ENCODE peak calls at places on chromosomes 5 and 9, in six cellular contexts. One of them, this sample, is unnamed.

GRCh38 chr9:127163409-127163808 is 41.0 kb upstream of the ANGPTL2 start:
- ATAC-seq in activated CD8-positive, alpha-beta T cell treated with anti-CD3 and anti-CD28 coated beads for 36 hours: peak; percentile 91
- ATAC-seq in naive B cell: no peak
- ATAC-seq in stimulated activated naive CD8-positive, alpha-beta T cell treated with anti-CD3 and anti-CD28 coated beads, Interleukin-15, Interleukin-2, amounts not matched to agents 100 U/mL and 50 U/mL, for 24 hours: peak; percentile 47
- ATAC-seq in activated T-cell treated with anti-CD3 and anti-CD28 coated beads, Interleukin-2, amount 50 U/mL, for 4 hours: no peak
- ATAC-seq in left lung: peak; percentile 59
- ATAC-seq in this sample: no peak

GRCh38 chr9:4894076-4894475 is 91.0 kb upstream of the JAK2 start:
- ATAC-seq in activated T-cell treated with anti-CD3 and anti-CD28 coated beads, Interleukin-2, amount 50 U/mL, for 4 hours: no peak
- ATAC-seq in naive B cell: no peak
- ATAC-seq in activated CD8-positive, alpha-beta T cell treated with anti-CD3 and anti-CD28 coated beads for 36 hours: no peak
- ATAC-seq in left lung: no peak
- ATAC-seq in stimulated activated naive CD8-positive, alpha-beta T cell treated with anti-CD3 and anti-CD28 coated beads, Interleukin-15, Interleukin-2, amounts not matched to agents 100 U/mL and 50 U/mL, for 24 hours: no peak
- ATAC-seq in this sample: no peak

GRCh38 chr5:77953374-77953773 is 177.2 kb upstream of the TBCA start:
- ATAC-seq in naive B cell: no peak
- ATAC-seq in stimulated activated naive CD8-positive, alpha-beta T cell treated with anti-CD3 and anti-CD28 coated beads, Interleukin-15, Interleukin-2, amounts not matched to agents 100 U/mL and 50 U/mL, for 24 hours: no peak
- ATAC-seq in activated CD8-positive, alpha-beta T cell treated with anti-CD3 and anti-CD28 coated beads for 36 hours: no peak
- ATAC-seq in activated T-cell treated with anti-CD3 and anti-CD28 coated beads, Interleukin-2, amount 50 U/mL, for 4 hours: no peak
- ATAC-seq in left lung: no peak
- ATAC-seq in this sample: no peak

GRCh38 chr9:34370335-34370969 is 6.2 kb downstream of the MYORG start:
- ATAC-seq in left lung: no peak
- ATAC-seq in stimulated activated naive CD8-positive, alpha-beta T cell treated with anti-CD3 and anti-CD28 coated beads, Interleukin-15, Interleukin-2, amounts not matched to agents 100 U/mL and 50 U/mL, for 24 hours: no peak
- ATAC-seq in activated CD8-positive, alpha-beta T cell treated with anti-CD3 and anti-CD28 coated beads for 36 hours: peak; percentile 63
- ATAC-seq in activated T-cell treated with anti-CD3 and anti-CD28 coated beads, Interleukin-2, amount 50 U/mL, for 4 hours: no peak
- ATAC-seq in naive B cell: no peak
- ATAC-seq in this sample: no peak

GRCh38 chr9:136665111-136665703 is 2.5 kb downstream of the EGFL7 start:
- ATAC-seq in left lung: peak; percentile 3
- ATAC-seq in activated T-cell treated with anti-CD3 and anti-CD28 coated beads, Interleukin-2, amount 50 U/mL, for 4 hours: peak; percentile 58
- ATAC-seq in naive B cell: peak; percentile 38
- ATAC-seq in activated CD8-positive, alpha-beta T cell treated with anti-CD3 and anti-CD28 coated beads for 36 hours: peak; percentile 54
- ATAC-seq in stimulated activated naive CD8-positive, alpha-beta T cell treated with anti-CD3 and anti-CD28 coated beads, Interleukin-15, Interleukin-2, amounts not matched to agents 100 U/mL and 50 U/mL, for 24 hours: peak; percentile 38
- ATAC-seq in this sample: no peak

GRCh38 chr5:57383093-57383861 is 99.3 kb downstream of the ACTBL2 start:
- ATAC-seq in stimulated activated naive CD8-positive, alpha-beta T cell treated with anti-CD3 and anti-CD28 coated beads, Interleukin-15, Interleukin-2, amounts not matched to agents 100 U/mL and 50 U/mL, for 24 hours: peak; percentile 81
- ATAC-seq in left lung: peak; percentile 41
- ATAC-seq in activated CD8-positive, alpha-beta T cell treated with anti-CD3 and anti-CD28 coated beads for 36 hours: peak; percentile 73
- ATAC-seq in naive B cell: no peak
- ATAC-seq in activated T-cell treated with anti-CD3 and anti-CD28 coated beads, Interleukin-2, amount 50 U/mL, for 4 hours: peak; percentile 96
- ATAC-seq in this sample: no peak

GRCh38 chr5:38622723-38623129 is 66.3 kb upstream of the LIFR start:
- ATAC-seq in naive B cell: no peak
- ATAC-seq in activated CD8-positive, alpha-beta T cell treated with anti-CD3 and anti-CD28 coated beads for 36 hours: no peak
- ATAC-seq in activated T-cell treated with anti-CD3 and anti-CD28 coated beads, Interleukin-2, amount 50 U/mL, for 4 hours: no peak
- ATAC-seq in left lung: no peak
- ATAC-seq in stimulated activated naive CD8-positive, alpha-beta T cell treated with anti-CD3 and anti-CD28 coated beads, Interleukin-15, Interleukin-2, amounts not matched to agents 100 U/mL and 50 U/mL, for 24 hours: no peak
- ATAC-seq in this sample: no peak

GRCh38 chr5:77389746-77390145 is 102.4 kb downstream of the WDR41 start:
- ATAC-seq in activated T-cell treated with anti-CD3 and anti-CD28 coated beads, Interleukin-2, amount 50 U/mL, for 4 hours: no peak
- ATAC-seq in naive B cell: no peak
- ATAC-seq in left lung: peak; percentile 92
- ATAC-seq in activated CD8-positive, alpha-beta T cell treated with anti-CD3 and anti-CD28 coated beads for 36 hours: no peak
- ATAC-seq in stimulated activated naive CD8-positive, alpha-beta T cell treated with anti-CD3 and anti-CD28 coated beads, Interleukin-15, Interleukin-2, amounts not matched to agents 100 U/mL and 50 U/mL, for 24 hours: no peak
- ATAC-seq in this sample: no peak

GRCh38 chr9:101026824-101027223 is 1.7 kb upstream of the PLPPR1 start:
- ATAC-seq in activated T-cell treated with anti-CD3 and anti-CD28 coated beads, Interleukin-2, amount 50 U/mL, for 4 hours: no peak
- ATAC-seq in left lung: no peak
- ATAC-seq in stimulated activated naive CD8-positive, alpha-beta T cell treated with anti-CD3 and anti-CD28 coated beads, Interleukin-15, Interleukin-2, amounts not matched to agents 100 U/mL and 50 U/mL, for 24 hours: no peak
- ATAC-seq in activated CD8-positive, alpha-beta T cell treated with anti-CD3 and anti-CD28 coated beads for 36 hours: no peak
- ATAC-seq in naive B cell: no peak
- ATAC-seq in this sample: no peak

GRCh38 chr9:117334101-117334500 is 80.8 kb downstream of the ASTN2 start:
- ATAC-seq in activated CD8-positive, alpha-beta T cell treated with anti-CD3 and anti-CD28 coated beads for 36 hours: no peak
- ATAC-seq in naive B cell: no peak
- ATAC-seq in stimulated activated naive CD8-positive, alpha-beta T cell treated with anti-CD3 and anti-CD28 coated beads, Interleukin-15, Interleukin-2, amounts not matched to agents 100 U/mL and 50 U/mL, for 24 hours: no peak
- ATAC-seq in activated T-cell treated with anti-CD3 and anti-CD28 coated beads, Interleukin-2, amount 50 U/mL, for 4 hours: no peak
- ATAC-seq in left lung: no peak
- ATAC-seq in this sample: no peak

GRCh38 chr9:136544549-136545064 is 1.2 kb downstream of the NOTCH1 start:
- ATAC-seq in left lung: peak; percentile 20
- ATAC-seq in naive B cell: peak; percentile 6
- ATAC-seq in stimulated activated naive CD8-positive, alpha-beta T cell treated with anti-CD3 and anti-CD28 coated beads, Interleukin-15, Interleukin-2, amounts not matched to agents 100 U/mL and 50 U/mL, for 24 hours: peak; percentile 5
- ATAC-seq in activated T-cell treated with anti-CD3 and anti-CD28 coated beads, Interleukin-2, amount 50 U/mL, for 4 hours: peak; percentile 9
- ATAC-seq in activated CD8-positive, alpha-beta T cell treated with anti-CD3 and anti-CD28 coated beads for 36 hours: peak; percentile 17
- ATAC-seq in this sample: peak; percentile 4

GRCh38 chr5:170303564-170303963 is 6.0 kb upstream of the LCP2 start:
- ATAC-seq in stimulated activated naive CD8-positive, alpha-beta T cell treated with anti-CD3 and anti-CD28 coated beads, Interleukin-15, Interleukin-2, amounts not matched to agents 100 U/mL and 50 U/mL, for 24 hours: no peak
- ATAC-seq in activated CD8-positive, alpha-beta T cell treated with anti-CD3 and anti-CD28 coated beads for 36 hours: peak; percentile 29
- ATAC-seq in activated T-cell treated with anti-CD3 and anti-CD28 coated beads, Interleukin-2, amount 50 U/mL, for 4 hours: no peak
- ATAC-seq in left lung: no peak
- ATAC-seq in naive B cell: no peak
- ATAC-seq in this sample: no peak

GRCh38 chr9:130348341-130348740 is 82.8 kb downstream of the HMCN2 start:
- ATAC-seq in naive B cell: no peak
- ATAC-seq in activated T-cell treated with anti-CD3 and anti-CD28 coated beads, Interleukin-2, amount 50 U/mL, for 4 hours: no peak
- ATAC-seq in activated CD8-positive, alpha-beta T cell treated with anti-CD3 and anti-CD28 coated beads for 36 hours: no peak
- ATAC-seq in stimulated activated naive CD8-positive, alpha-beta T cell treated with anti-CD3 and anti-CD28 coated beads, Interleukin-15, Interleukin-2, amounts not matched to agents 100 U/mL and 50 U/mL, for 24 hours: no peak
- ATAC-seq in left lung: no peak
- ATAC-seq in this sample: no peak

GRCh38 chr5:1468247-1468612 is 23.0 kb upstream of the SLC6A3 start:
- ATAC-seq in stimulated activated naive CD8-positive, alpha-beta T cell treated with anti-CD3 and anti-CD28 coated beads, Interleukin-15, Interleukin-2, amounts not matched to agents 100 U/mL and 50 U/mL, for 24 hours: no peak
- ATAC-seq in naive B cell: peak; percentile 48
- ATAC-seq in activated CD8-positive, alpha-beta T cell treated with anti-CD3 and anti-CD28 coated beads for 36 hours: no peak
- ATAC-seq in activated T-cell treated with anti-CD3 and anti-CD28 coated beads, Interleukin-2, amount 50 U/mL, for 4 hours: no peak
- ATAC-seq in left lung: no peak
- ATAC-seq in this sample: no peak

GRCh38 chr5:160843240-160843639 is 8.8 kb downstream of the ATP10B start:
- ATAC-seq in naive B cell: peak; percentile 94
- ATAC-seq in activated CD8-positive, alpha-beta T cell treated with anti-CD3 and anti-CD28 coated beads for 36 hours: no peak
- ATAC-seq in stimulated activated naive CD8-positive, alpha-beta T cell treated with anti-CD3 and anti-CD28 coated beads, Interleukin-15, Interleukin-2, amounts not matched to agents 100 U/mL and 50 U/mL, for 24 hours: no peak
- ATAC-seq in left lung: peak; percentile 94
- ATAC-seq in activated T-cell treated with anti-CD3 and anti-CD28 coated beads, Interleukin-2, amount 50 U/mL, for 4 hours: no peak
- ATAC-seq in this sample: peak; percentile 83

GRCh38 chr5:143056792-143057579 is 286.8 kb downstream of the ARHGAP26 start:
- ATAC-seq in left lung: no peak
- ATAC-seq in stimulated activated naive CD8-positive, alpha-beta T cell treated with anti-CD3 and anti-CD28 coated beads, Interleukin-15, Interleukin-2, amounts not matched to agents 100 U/mL and 50 U/mL, for 24 hours: no peak
- ATAC-seq in naive B cell: no peak
- ATAC-seq in activated CD8-positive, alpha-beta T cell treated with anti-CD3 and anti-CD28 coated beads for 36 hours: no peak
- ATAC-seq in activated T-cell treated with anti-CD3 and anti-CD28 coated beads, Interleukin-2, amount 50 U/mL, for 4 hours: no peak
- ATAC-seq in this sample: peak; percentile 59

GRCh38 chr5:129852747-129853352 is 51.4 kb upstream of the CHSY3 start:
- ATAC-seq in activated T-cell treated with anti-CD3 and anti-CD28 coated beads, Interleukin-2, amount 50 U/mL, for 4 hours: peak; percentile 75
- ATAC-seq in naive B cell: peak; percentile 66
- ATAC-seq in stimulated activated naive CD8-positive, alpha-beta T cell treated with anti-CD3 and anti-CD28 coated beads, Interleukin-15, Interleukin-2, amounts not matched to agents 100 U/mL and 50 U/mL, for 24 hours: peak; percentile 71
- ATAC-seq in left lung: peak; percentile 96
- ATAC-seq in activated CD8-positive, alpha-beta T cell treated with anti-CD3 and anti-CD28 coated beads for 36 hours: peak; percentile 82
- ATAC-seq in this sample: peak; percentile 67

GRCh38 chr9:123453904-123454321 is 97.9 kb downstream of the CRB2 start:
- ATAC-seq in activated CD8-positive, alpha-beta T cell treated with anti-CD3 and anti-CD28 coated beads for 36 hours: no peak
- ATAC-seq in left lung: no peak
- ATAC-seq in stimulated activated naive CD8-positive, alpha-beta T cell treated with anti-CD3 and anti-CD28 coated beads, Interleukin-15, Interleukin-2, amounts not matched to agents 100 U/mL and 50 U/mL, for 24 hours: no peak
- ATAC-seq in naive B cell: no peak
- ATAC-seq in activated T-cell treated with anti-CD3 and anti-CD28 coated beads, Interleukin-2, amount 50 U/mL, for 4 hours: no peak
- ATAC-seq in this sample: no peak

GRCh38 chr9:98083059-98083458 is 26.5 kb downstream of the NANS start:
- ATAC-seq in activated T-cell treated with anti-CD3 and anti-CD28 coated beads, Interleukin-2, amount 50 U/mL, for 4 hours: no peak
- ATAC-seq in activated CD8-positive, alpha-beta T cell treated with anti-CD3 and anti-CD28 coated beads for 36 hours: no peak
- ATAC-seq in left lung: peak; percentile 7
- ATAC-seq in naive B cell: no peak
- ATAC-seq in stimulated activated naive CD8-positive, alpha-beta T cell treated with anti-CD3 and anti-CD28 coated beads, Interleukin-15, Interleukin-2, amounts not matched to agents 100 U/mL and 50 U/mL, for 24 hours: no peak
- ATAC-seq in this sample: no peak

GRCh38 chr5:36414869-36415282 is 113.2 kb upstream of the RANBP3L start:
- ATAC-seq in activated CD8-positive, alpha-beta T cell treated with anti-CD3 and anti-CD28 coated beads for 36 hours: no peak
- ATAC-seq in activated T-cell treated with anti-CD3 and anti-CD28 coated beads, Interleukin-2, amount 50 U/mL, for 4 hours: no peak
- ATAC-seq in left lung: peak; percentile 71
- ATAC-seq in naive B cell: no peak
- ATAC-seq in stimulated activated naive CD8-positive, alpha-beta T cell treated with anti-CD3 and anti-CD28 coated beads, Interleukin-15, Interleukin-2, amounts not matched to agents 100 U/mL and 50 U/mL, for 24 hours: no peak
- ATAC-seq in this sample: no peak

GRCh38 chr5:151123897-151124751 is 33.5 kb downstream of the ANXA6 start:
- ATAC-seq in naive B cell: peak; percentile 90
- ATAC-seq in activated T-cell treated with anti-CD3 and anti-CD28 coated beads, Interleukin-2, amount 50 U/mL, for 4 hours: peak; percentile 54
- ATAC-seq in left lung: no peak
- ATAC-seq in activated CD8-positive, alpha-beta T cell treated with anti-CD3 and anti-CD28 coated beads for 36 hours: peak; percentile 74
- ATAC-seq in stimulated activated naive CD8-positive, alpha-beta T cell treated with anti-CD3 and anti-CD28 coated beads, Interleukin-15, Interleukin-2, amounts not matched to agents 100 U/mL and 50 U/mL, for 24 hours: peak; percentile 80
- ATAC-seq in this sample: peak; percentile 96

GRCh38 chr9:107868166-107868565 is 378.6 kb upstream of the KLF4 start:
- ATAC-seq in activated T-cell treated with anti-CD3 and anti-CD28 coated beads, Interleukin-2, amount 50 U/mL, for 4 hours: no peak
- ATAC-seq in naive B cell: peak; percentile 92
- ATAC-seq in stimulated activated naive CD8-positive, alpha-beta T cell treated with anti-CD3 and anti-CD28 coated beads, Interleukin-15, Interleukin-2, amounts not matched to agents 100 U/mL and 50 U/mL, for 24 hours: no peak
- ATAC-seq in activated CD8-positive, alpha-beta T cell treated with anti-CD3 and anti-CD28 coated beads for 36 hours: no peak
- ATAC-seq in left lung: no peak
- ATAC-seq in this sample: peak; percentile 82

GRCh38 chr5:80275347-80275746 is 19.5 kb upstream of the SERINC5 start:
- ATAC-seq in stimulated activated naive CD8-positive, alpha-beta T cell treated with anti-CD3 and anti-CD28 coated beads, Interleukin-15, Interleukin-2, amounts not matched to agents 100 U/mL and 50 U/mL, for 24 hours: peak; percentile 68
- ATAC-seq in activated CD8-positive, alpha-beta T cell treated with anti-CD3 and anti-CD28 coated beads for 36 hours: peak; percentile 73
- ATAC-seq in left lung: peak; percentile 56
- ATAC-seq in activated T-cell treated with anti-CD3 and anti-CD28 coated beads, Interleukin-2, amount 50 U/mL, for 4 hours: peak; percentile 51
- ATAC-seq in naive B cell: no peak
- ATAC-seq in this sample: no peak

GRCh38 chr5:159184858-159185381 is 24.4 kb downstream of the RNF145 start:
- ATAC-seq in activated CD8-positive, alpha-beta T cell treated with anti-CD3 and anti-CD28 coated beads for 36 hours: peak; percentile 87
- ATAC-seq in naive B cell: no peak
- ATAC-seq in left lung: peak; percentile 14
- ATAC-seq in activated T-cell treated with anti-CD3 and anti-CD28 coated beads, Interleukin-2, amount 50 U/mL, for 4 hours: peak; percentile 94
- ATAC-seq in stimulated activated naive CD8-positive, alpha-beta T cell treated with anti-CD3 and anti-CD28 coated beads, Interleukin-15, Interleukin-2, amounts not matched to agents 100 U/mL and 50 U/mL, for 24 hours: peak; percentile 88
- ATAC-seq in this sample: peak; percentile 77

GRCh38 chr9:136545065-136545965 is 533 bp downstream of the NOTCH1 start:
- ATAC-seq in stimulated activated naive CD8-positive, alpha-beta T cell treated with anti-CD3 and anti-CD28 coated beads, Interleukin-15, Interleukin-2, amounts not matched to agents 100 U/mL and 50 U/mL, for 24 hours: peak; percentile 8
- ATAC-seq in left lung: no peak
- ATAC-seq in activated T-cell treated with anti-CD3 and anti-CD28 coated beads, Interleukin-2, amount 50 U/mL, for 4 hours: peak; percentile 44
- ATAC-seq in activated CD8-positive, alpha-beta T cell treated with anti-CD3 and anti-CD28 coated beads for 36 hours: peak; percentile 21
- ATAC-seq in naive B cell: peak; percentile 18
- ATAC-seq in this sample: peak; percentile 52